ENCODE peak calls at places on chromosomes 5 and 9, in six cellular contexts. One of them, this sample, is unnamed.
A peak's percentile ranks its signal among the peaks of the same experiment; 100 is the strongest.

GRCh38 chr5:321233-321725 is at the start of gene AHRR:
- DNase-seq in NCI-H774: peak; percentile 61
- DNase-seq in left cardiac atrium: peak; percentile 69
- DNase-seq in AG08396: peak; percentile 98
- DNase-seq in EH: peak; percentile 83
- DNase-seq in stimulated activated CD4-positive, alpha-beta T cell treated with anti-CD3 and anti-CD28 coated beads, Interleukin-2, amount 100 ng/mL, for 48 hours: peak; percentile 52
- DNase-seq in this sample: peak; percentile 19

GRCh38 chr9:69815313-69815712 is 5.3 kb upstream of the CFAP95 start:
- DNase-seq in NCI-H774: no peak
- DNase-seq in stimulated activated CD4-positive, alpha-beta T cell treated with anti-CD3 and anti-CD28 coated beads, Interleukin-2, amount 100 ng/mL, for 48 hours: no peak
- DNase-seq in left cardiac atrium: no peak
- DNase-seq in AG08396: no peak
- DNase-seq in EH: no peak
- DNase-seq in this sample: no peak

GRCh38 chr5:125411163-125412050 is 665.0 kb upstream of the ZNF608 start:
- DNase-seq in EH: no peak
- DNase-seq in stimulated activated CD4-positive, alpha-beta T cell treated with anti-CD3 and anti-CD28 coated beads, Interleukin-2, amount 100 ng/mL, for 48 hours: no peak
- DNase-seq in NCI-H774: no peak
- DNase-seq in AG08396: peak; percentile 12
- DNase-seq in left cardiac atrium: peak; percentile 24
- DNase-seq in this sample: peak; percentile 57

GRCh38 chr5:109921735-109922395 is 232.1 kb downstream of the MAN2A1 start:
- DNase-seq in EH: no peak
- DNase-seq in NCI-H774: no peak
- DNase-seq in left cardiac atrium: peak; percentile 31
- DNase-seq in stimulated activated CD4-positive, alpha-beta T cell treated with anti-CD3 and anti-CD28 coated beads, Interleukin-2, amount 100 ng/mL, for 48 hours: no peak
- DNase-seq in AG08396: no peak
- DNase-seq in this sample: peak; percentile 48

GRCh38 chr5:118952992-118953651 is 35.2 kb downstream of the DTWD2 start:
- DNase-seq in EH: peak; percentile 10
- DNase-seq in stimulated activated CD4-positive, alpha-beta T cell treated with anti-CD3 and anti-CD28 coated beads, Interleukin-2, amount 100 ng/mL, for 48 hours: no peak
- DNase-seq in NCI-H774: no peak
- DNase-seq in left cardiac atrium: no peak
- DNase-seq in AG08396: peak; percentile 15
- DNase-seq in this sample: no peak

GRCh38 chr5:120382813-120383212 is 81.3 kb upstream of the PRR16 start:
- DNase-seq in stimulated activated CD4-positive, alpha-beta T cell treated with anti-CD3 and anti-CD28 coated beads, Interleukin-2, amount 100 ng/mL, for 48 hours: no peak
- DNase-seq in EH: no peak
- DNase-seq in left cardiac atrium: no peak
- DNase-seq in NCI-H774: no peak
- DNase-seq in AG08396: no peak
- DNase-seq in this sample: no peak

GRCh38 chr5:10648806-10649517 is 85.1 kb downstream of the ANKRD33B start:
- DNase-seq in left cardiac atrium: no peak
- DNase-seq in stimulated activated CD4-positive, alpha-beta T cell treated with anti-CD3 and anti-CD28 coated beads, Interleukin-2, amount 100 ng/mL, for 48 hours: no peak
- DNase-seq in AG08396: no peak
- DNase-seq in NCI-H774: no peak
- DNase-seq in EH: no peak
- DNase-seq in this sample: no peak

GRCh38 chr5:3301316-3301715 is 294.3 kb upstream of the IRX1 start:
- DNase-seq in stimulated activated CD4-positive, alpha-beta T cell treated with anti-CD3 and anti-CD28 coated beads, Interleukin-2, amount 100 ng/mL, for 48 hours: no peak
- DNase-seq in left cardiac atrium: no peak
- DNase-seq in NCI-H774: peak; percentile 53
- DNase-seq in AG08396: no peak
- DNase-seq in EH: no peak
- DNase-seq in this sample: no peak

GRCh38 chr5:171681667-171682066 is 104.0 kb upstream of the SMIM23 start:
- DNase-seq in NCI-H774: no peak
- DNase-seq in stimulated activated CD4-positive, alpha-beta T cell treated with anti-CD3 and anti-CD28 coated beads, Interleukin-2, amount 100 ng/mL, for 48 hours: no peak
- DNase-seq in EH: peak; percentile 16
- DNase-seq in AG08396: no peak
- DNase-seq in left cardiac atrium: no peak
- DNase-seq in this sample: no peak

GRCh38 chr9:4837126-4837767 is 44.5 kb downstream of the RCL1 start:
- DNase-seq in left cardiac atrium: no peak
- DNase-seq in EH: no peak
- DNase-seq in NCI-H774: no peak
- DNase-seq in AG08396: no peak
- DNase-seq in stimulated activated CD4-positive, alpha-beta T cell treated with anti-CD3 and anti-CD28 coated beads, Interleukin-2, amount 100 ng/mL, for 48 hours: no peak
- DNase-seq in this sample: no peak

GRCh38 chr9:131707677-131708612 is 31.9 kb downstream of the RAPGEF1 start:
- DNase-seq in left cardiac atrium: peak; percentile 85
- DNase-seq in NCI-H774: peak; percentile 31
- DNase-seq in stimulated activated CD4-positive, alpha-beta T cell treated with anti-CD3 and anti-CD28 coated beads, Interleukin-2, amount 100 ng/mL, for 48 hours: no peak
- DNase-seq in EH: peak; percentile 80
- DNase-seq in AG08396: peak; percentile 44
- DNase-seq in this sample: no peak

GRCh38 chr9:80382523-80382922 is 810.8 kb downstream of the TLE4 start:
- DNase-seq in NCI-H774: no peak
- DNase-seq in stimulated activated CD4-positive, alpha-beta T cell treated with anti-CD3 and anti-CD28 coated beads, Interleukin-2, amount 100 ng/mL, for 48 hours: no peak
- DNase-seq in AG08396: no peak
- DNase-seq in left cardiac atrium: no peak
- DNase-seq in EH: no peak
- DNase-seq in this sample: no peak

GRCh38 chr5:74199436-74200210 is 440.9 kb downstream of the ENC1 start:
- DNase-seq in AG08396: peak; percentile 24
- DNase-seq in NCI-H774: peak; percentile 22
- DNase-seq in left cardiac atrium: no peak
- DNase-seq in stimulated activated CD4-positive, alpha-beta T cell treated with anti-CD3 and anti-CD28 coated beads, Interleukin-2, amount 100 ng/mL, for 48 hours: no peak
- DNase-seq in EH: peak; percentile 95
- DNase-seq in this sample: no peak

GRCh38 chr5:10527281-10527950 is 36.5 kb upstream of the ANKRD33B start:
- DNase-seq in EH: peak; percentile 90
- DNase-seq in AG08396: no peak
- DNase-seq in stimulated activated CD4-positive, alpha-beta T cell treated with anti-CD3 and anti-CD28 coated beads, Interleukin-2, amount 100 ng/mL, for 48 hours: no peak
- DNase-seq in NCI-H774: no peak
- DNase-seq in left cardiac atrium: no peak
- DNase-seq in this sample: no peak

GRCh38 chr5:50445281-50445949 is 4.3 kb upstream of the EMB start:
- DNase-seq in stimulated activated CD4-positive, alpha-beta T cell treated with anti-CD3 and anti-CD28 coated beads, Interleukin-2, amount 100 ng/mL, for 48 hours: no peak
- DNase-seq in AG08396: no peak
- DNase-seq in EH: no peak
- DNase-seq in NCI-H774: no peak
- DNase-seq in left cardiac atrium: no peak
- DNase-seq in this sample: no peak

GRCh38 chr9:114047717-114048116 is 30.4 kb downstream of the AMBP start:
- DNase-seq in EH: peak; percentile 12
- DNase-seq in left cardiac atrium: no peak
- DNase-seq in stimulated activated CD4-positive, alpha-beta T cell treated with anti-CD3 and anti-CD28 coated beads, Interleukin-2, amount 100 ng/mL, for 48 hours: no peak
- DNase-seq in NCI-H774: no peak
- DNase-seq in AG08396: no peak
- DNase-seq in this sample: no peak

GRCh38 chr9:133910855-133911514 is 81.1 kb downstream of the VAV2 start:
- DNase-seq in NCI-H774: no peak
- DNase-seq in AG08396: no peak
- DNase-seq in left cardiac atrium: no peak
- DNase-seq in EH: peak; percentile 51
- DNase-seq in stimulated activated CD4-positive, alpha-beta T cell treated with anti-CD3 and anti-CD28 coated beads, Interleukin-2, amount 100 ng/mL, for 48 hours: no peak
- DNase-seq in this sample: no peak

GRCh38 chr5:40221796-40222195 is 457.9 kb upstream of the PTGER4 start:
- DNase-seq in NCI-H774: no peak
- DNase-seq in left cardiac atrium: no peak
- DNase-seq in AG08396: peak; percentile 43
- DNase-seq in stimulated activated CD4-positive, alpha-beta T cell treated with anti-CD3 and anti-CD28 coated beads, Interleukin-2, amount 100 ng/mL, for 48 hours: no peak
- DNase-seq in EH: peak; percentile 94
- DNase-seq in this sample: no peak

GRCh38 chr5:174323878-174324281 is 278.4 kb downstream of the NSG2 start:
- DNase-seq in stimulated activated CD4-positive, alpha-beta T cell treated with anti-CD3 and anti-CD28 coated beads, Interleukin-2, amount 100 ng/mL, for 48 hours: no peak
- DNase-seq in left cardiac atrium: no peak
- DNase-seq in EH: peak; percentile 58
- DNase-seq in AG08396: peak; percentile 74
- DNase-seq in NCI-H774: peak; percentile 82
- DNase-seq in this sample: no peak

GRCh38 chr9:37034320-37034937 is 361 bp upstream of the PAX5 start:
- DNase-seq in AG08396: peak; percentile 41
- DNase-seq in left cardiac atrium: no peak
- DNase-seq in stimulated activated CD4-positive, alpha-beta T cell treated with anti-CD3 and anti-CD28 coated beads, Interleukin-2, amount 100 ng/mL, for 48 hours: no peak
- DNase-seq in EH: peak; percentile 10
- DNase-seq in NCI-H774: peak; percentile 46
- DNase-seq in this sample: peak; percentile 91

GRCh38 chr5:178383919-178384814 is 151.6 kb upstream of the PHYKPL start:
- DNase-seq in left cardiac atrium: peak; percentile 41
- DNase-seq in stimulated activated CD4-positive, alpha-beta T cell treated with anti-CD3 and anti-CD28 coated beads, Interleukin-2, amount 100 ng/mL, for 48 hours: no peak
- DNase-seq in EH: no peak
- DNase-seq in NCI-H774: no peak
- DNase-seq in AG08396: no peak
- DNase-seq in this sample: no peak

GRCh38 chr5:41420509-41421067 is 89.8 kb downstream of the PLCXD3 start:
- DNase-seq in AG08396: no peak
- DNase-seq in stimulated activated CD4-positive, alpha-beta T cell treated with anti-CD3 and anti-CD28 coated beads, Interleukin-2, amount 100 ng/mL, for 48 hours: no peak
- DNase-seq in NCI-H774: no peak
- DNase-seq in left cardiac atrium: no peak
- DNase-seq in EH: no peak
- DNase-seq in this sample: no peak

This sample was measured in NCI-H1092 treated with DMSO at 0.1 percent for 48 hours.